ENCODE peak calls at places on chromosomes 13 and 19, in eight cellular contexts. D is IMR-90, N is A549, U is BE2C, Z is GM12878, K is mammary epithelial cell, B is psoas muscle, R is osteoblast. S is an unnamed sample. For H3K4me1, the result is how much of the 10 kb centered on the place peaks cover.

GRCh38 chr19:38736036-38736412 is 8.2 kb downstream of the CAPN12 start:
- DNase-seq in K (no peak), N (peak), U (peak), D (no peak), Z (no peak), B (peak), R (peak), S (peak)

GRCh38 chr19:18223860-18224524 is 2.2 kb downstream of the PDE4C start:
- DNase-seq in U (peak), D (no peak), Z (no peak), B (peak), K (no peak), R (peak), N (peak), S (peak)

GRCh38 chr19:49801966-49802661 is 11.0 kb downstream of the FUZ start:
- DNase-seq in N (peak), Z (no peak), U (peak), D (peak), R (peak), K (no peak), B (peak), S (peak)

GRCh38 chr13:57624565-57625435 is 6.7 kb upstream of the PCDH17 start:
- DNase-seq in B (no peak), R (peak), U (peak), N (peak), Z (no peak), D (peak), K (peak), S (no peak)

GRCh38 chr13:24557121-24557520 is 44.5 kb upstream of the PARP4 start:
- DNase-seq in K (no peak), R (no peak), B (no peak), D (no peak), Z (no peak), U (no peak), N (no peak), S (no peak)

GRCh38 chr13:37914781-37915391 is 45.3 kb upstream of the TRPC4 start:
- DNase-seq in U (no peak), B (no peak), K (peak), Z (no peak), N (no peak), D (peak), R (no peak), S (no peak)

GRCh38 chr13:63954683-63955082 is 2539.0 kb upstream of the PCDH20 start:
- DNase-seq in D (no peak), K (no peak), R (no peak), N (no peak), B (no peak), U (no peak), Z (no peak), S (no peak)

GRCh38 chr13:78499802-78500201 is 103.5 kb downstream of the POU4F1 start:
- DNase-seq in D (no peak), K (no peak), B (no peak), R (no peak), N (no peak), Z (no peak), U (no peak), S (no peak)

GRCh38 chr13:94020833-94021232 is 458.6 kb downstream of the DCT start:
- DNase-seq in R (peak), B (no peak), U (no peak), N (no peak), D (peak), K (peak), Z (no peak), S (no peak)

GRCh38 chr13:94660695-94661324 is 51.5 kb downstream of the SOX21 start:
- DNase-seq in N (peak), B (no peak), U (no peak), Z (no peak), R (no peak), K (no peak), D (peak), S (no peak)

GRCh38 chr19:4474504-4475136 is 2.5 kb downstream of the HDGFL2 start:
- DNase-seq in U (peak), N (no peak), D (peak), Z (no peak), K (peak), R (peak), B (no peak), S (no peak)

GRCh38 chr19:50465986-50466771 is 10.1 kb upstream of the EMC10 start:
- DNase-seq in K (no peak), R (no peak), Z (no peak), N (peak), B (peak), U (peak), D (no peak), S (peak)

GRCh38 chr19:29293292-29293691 is 80.3 kb upstream of the UQCRFS1 start:
- DNase-seq in Z (no peak), B (no peak), U (no peak), D (no peak), N (no peak), K (no peak), R (no peak), S (no peak)

GRCh38 chr13:59391696-59392095 is 772.0 kb downstream of the DIAPH3 start:
- DNase-seq in K (peak), R (peak), D (peak), U (peak), B (no peak), N (peak), Z (peak), S (no peak)

GRCh38 chr19:11155373-11156120 is at the start of gene SPC24:
- DNase-seq in U (peak), K (peak), Z (peak), R (peak), N (peak), D (peak), B (peak), S (peak)

DNA sequence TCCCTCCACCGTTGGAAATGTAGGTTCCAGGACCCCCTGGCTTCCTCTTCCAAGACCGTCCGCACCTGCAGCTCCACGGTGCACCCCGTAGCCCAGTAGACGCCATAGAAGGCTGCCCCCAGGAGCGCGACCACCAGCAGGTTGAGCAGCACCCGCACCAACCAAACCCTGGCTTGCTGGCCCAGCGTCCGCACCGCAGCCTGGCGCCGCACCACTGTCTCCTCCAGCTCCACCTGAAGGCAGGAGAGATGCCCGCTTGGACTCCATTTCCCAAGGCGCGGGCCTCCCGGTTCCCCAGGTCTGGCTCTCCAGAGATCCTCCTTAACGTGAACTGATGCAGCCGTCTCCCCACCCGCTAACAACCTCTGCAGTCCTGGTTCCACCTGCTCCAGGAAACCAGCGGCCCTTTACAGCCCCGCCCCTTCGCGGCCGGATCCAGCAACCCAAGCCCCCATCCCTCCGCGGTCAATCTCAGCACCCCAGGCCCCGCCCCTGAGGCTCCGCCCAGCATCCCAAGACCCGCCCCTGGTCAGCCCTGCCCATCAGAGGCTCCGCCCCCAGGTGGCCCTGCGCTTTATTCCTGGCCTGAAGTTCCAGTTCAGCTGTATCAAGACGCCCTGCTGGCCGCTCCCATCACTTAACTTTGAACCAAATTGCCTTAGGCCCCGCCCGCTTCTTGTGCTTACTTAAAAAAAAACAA is 5.0 kb upstream of the LENG1 start:
- DNase-seq in K (no peak), Z (no peak), N (peak), D (peak), U (peak), B (peak), R (no peak), S (peak)
- TF ChIP-seq CTCF in K (no peak), Z (no peak), N (no peak), D (no peak), U (no peak), B (no peak), R (no peak), S (no peak)

GRCh38 chr19:1672769-1673644 is 20.6 kb upstream of the TCF3 start:
- DNase-seq in K (no peak), D (no peak), Z (no peak), B (no peak), N (no peak), R (peak), U (no peak), S (no peak)

GRCh38 chr19:1672038-1672768 is 19.8 kb upstream of the TCF3 start:
- DNase-seq in Z (no peak), K (no peak), B (no peak), N (no peak), D (peak), R (peak), U (peak), S (peak)

GRCh38 chr19:1673645-1674292 is 21.4 kb upstream of the TCF3 start:
- DNase-seq in R (peak), Z (no peak), D (no peak), K (no peak), U (no peak), N (no peak), B (no peak), S (peak)

GRCh38 chr19:1674293-1674679 is 21.9 kb upstream of the TCF3 start:
- DNase-seq in U (no peak), Z (no peak), R (peak), N (no peak), B (no peak), D (no peak), K (no peak), S (no peak)

DNA sequence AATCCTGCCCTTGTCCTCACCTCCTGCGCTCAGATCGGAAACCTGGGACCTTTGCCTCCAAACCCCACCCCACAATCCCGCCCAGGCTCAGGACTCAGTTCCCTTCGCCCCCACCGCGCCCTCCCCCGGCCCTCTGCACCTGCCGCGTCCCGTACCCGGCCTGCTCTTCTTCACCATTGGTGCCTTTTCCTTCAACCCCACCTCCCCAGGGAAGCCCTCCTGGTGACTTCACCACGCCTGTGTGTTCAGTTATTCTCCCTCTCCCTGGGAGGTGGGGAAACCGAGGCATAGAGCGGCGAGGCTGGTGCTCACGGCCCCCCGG is 19.3 kb upstream of the TCF3 start:
- DNase-seq in D (no peak), Z (no peak), U (peak), N (no peak), R (peak), K (no peak), B (no peak), S (no peak)
- H3K4me3 ChIP-seq in D (no peak), Z (peak), U (peak), N (peak), R (no peak), K (peak), B (peak), S (no peak)

GRCh38 chr19:2631213-2631821 is 71.2 kb downstream of the GNG7 start:
- DNase-seq in U (no peak), R (peak), D (peak), K (no peak), Z (no peak), N (no peak), B (peak), S (no peak)

GRCh38 chr19:2630352-2631001 is 72.0 kb downstream of the GNG7 start:
- DNase-seq in D (no peak), R (peak), U (no peak), K (no peak), N (no peak), B (peak), Z (no peak), S (no peak)

GRCh38 chr19:2628597-2628996 is 73.9 kb downstream of the GNG7 start:
- DNase-seq in R (no peak), N (no peak), U (no peak), D (no peak), Z (no peak), B (no peak), K (no peak), S (no peak)

GRCh38 chr19:2627855-2628254 is 74.6 kb downstream of the GNG7 start:
- DNase-seq in Z (no peak), B (no peak), U (no peak), K (peak), N (no peak), D (peak), R (peak), S (no peak)

DNA sequence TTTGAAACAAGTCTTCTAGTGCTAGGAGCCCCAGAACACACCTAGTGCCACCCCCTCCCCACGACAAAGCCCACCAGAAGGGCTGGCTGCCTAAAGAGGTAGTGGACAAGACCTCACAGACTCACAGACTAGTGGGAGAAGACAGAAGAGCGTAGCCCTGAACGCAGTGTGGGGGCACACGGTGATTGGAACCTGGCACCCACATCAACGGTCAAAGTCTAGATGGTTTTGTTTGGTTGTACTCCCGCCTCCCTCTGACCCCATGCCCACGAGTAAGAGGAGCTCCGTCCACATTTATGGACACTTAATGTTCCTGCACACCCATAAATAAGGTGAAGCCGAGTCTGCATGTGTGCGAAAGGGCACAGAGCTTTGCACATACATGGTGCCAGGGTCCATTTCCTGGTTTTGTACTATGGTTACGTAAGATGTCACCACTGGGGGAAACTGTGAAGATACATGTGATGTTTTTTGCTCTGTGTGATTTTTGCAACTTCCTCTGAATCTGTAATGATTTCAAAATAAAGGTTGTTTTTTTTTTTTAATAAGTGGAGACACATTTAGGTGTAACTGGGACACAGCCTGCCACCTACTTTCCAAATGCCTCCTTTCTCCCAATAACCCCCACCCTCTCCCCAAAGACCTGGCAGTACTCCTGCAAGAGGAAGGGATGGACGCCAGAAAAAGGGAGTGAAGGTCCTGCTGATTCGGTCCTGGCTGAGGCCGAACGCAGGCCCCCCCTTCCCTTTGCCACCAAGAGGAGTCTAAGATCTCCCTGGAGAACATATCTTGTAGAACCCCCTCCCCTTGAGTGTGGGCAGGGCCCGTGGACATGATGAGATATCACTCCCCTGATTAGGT is 72.8 kb downstream of the GNG7 start:
- DNase-seq in R (peak), N (no peak), U (no peak), K (no peak), D (no peak), Z (no peak), B (peak), S (no peak)
- H3K4me1 ChIP-seq in R (under half), N (under half), U (under half), K (under half), D (under half), Z (half or more), B (under half), S (under half)

DNA sequence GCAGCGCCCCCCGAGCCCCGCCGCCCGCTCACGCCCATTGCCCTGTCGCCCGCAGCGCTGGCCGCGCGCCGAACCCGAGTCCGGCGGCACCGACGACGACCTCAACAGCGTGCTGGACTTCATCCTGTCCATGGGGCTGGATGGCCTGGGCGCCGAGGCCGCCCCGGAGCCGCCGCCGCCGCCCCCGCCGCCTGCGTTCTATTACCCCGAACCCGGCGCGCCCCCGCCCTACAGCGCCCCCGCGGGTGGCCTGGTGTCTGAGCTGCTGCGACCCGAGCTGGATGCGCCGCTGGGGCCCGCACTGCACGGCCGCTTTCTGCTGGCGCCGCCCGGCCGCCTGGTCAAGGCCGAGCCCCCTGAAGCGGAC is 518 bp downstream of the KLF2 start:
- DNase-seq in Z (no peak), B (no peak), K (no peak), R (no peak), N (peak), D (no peak), U (peak), S (peak)
- TF ChIP-seq CTCF in Z (peak), B (peak), K (no peak), R (no peak), N (no peak), D (no peak), U (no peak), S (no peak)

GRCh38 chr19:32543107-32543900 is 37.7 kb upstream of the PDCD5 start:
- DNase-seq in N (peak), U (no peak), R (no peak), Z (no peak), B (no peak), D (peak), K (peak), S (no peak)
- H3K4me3 ChIP-seq in N (no peak), U (no peak), R (no peak), Z (no peak), B (no peak), D (no peak), K (no peak), S (no peak)

DNA sequence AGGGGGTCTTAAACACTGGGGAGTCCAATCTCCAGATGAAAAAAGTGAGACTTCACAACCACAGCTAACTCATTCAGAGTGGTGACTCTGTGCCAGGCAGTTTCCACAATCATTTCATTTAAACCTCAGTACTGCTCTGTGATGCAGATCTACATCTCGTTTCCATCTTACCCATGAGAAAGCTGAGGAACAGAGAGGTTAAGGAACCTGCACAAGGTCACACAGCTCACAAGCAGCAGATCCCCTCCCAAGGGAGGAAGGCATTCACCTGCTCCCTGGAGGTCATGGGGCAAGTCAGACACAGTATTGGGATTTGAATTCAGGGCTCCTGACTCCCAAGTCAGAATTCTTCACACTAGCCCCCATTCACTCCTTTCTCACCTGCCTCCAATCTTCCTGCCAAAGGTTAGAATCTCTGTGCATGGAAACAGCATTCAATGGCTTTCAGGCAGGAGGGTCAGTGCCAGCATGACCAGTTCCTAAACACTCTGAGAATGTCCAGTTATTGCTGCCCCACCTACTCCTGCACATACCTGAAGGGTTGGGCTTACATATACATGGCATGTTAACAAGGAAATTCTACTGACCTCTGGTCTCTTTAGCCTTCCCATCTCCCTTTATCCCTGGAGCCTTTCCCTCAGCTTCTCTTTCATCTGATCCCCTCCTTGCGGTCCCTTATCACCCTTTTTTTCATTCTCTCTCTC is 1.9 kb downstream of the CABP5 start:
- DNase-seq in B (no peak), N (no peak), Z (no peak), R (peak), U (no peak), K (no peak), D (no peak), S (no peak)
- H3K4me1 ChIP-seq in B (under half), N (under half), Z (under half), R (under half), U (under half), K (under half), D (under half), S (under half)

DNA sequence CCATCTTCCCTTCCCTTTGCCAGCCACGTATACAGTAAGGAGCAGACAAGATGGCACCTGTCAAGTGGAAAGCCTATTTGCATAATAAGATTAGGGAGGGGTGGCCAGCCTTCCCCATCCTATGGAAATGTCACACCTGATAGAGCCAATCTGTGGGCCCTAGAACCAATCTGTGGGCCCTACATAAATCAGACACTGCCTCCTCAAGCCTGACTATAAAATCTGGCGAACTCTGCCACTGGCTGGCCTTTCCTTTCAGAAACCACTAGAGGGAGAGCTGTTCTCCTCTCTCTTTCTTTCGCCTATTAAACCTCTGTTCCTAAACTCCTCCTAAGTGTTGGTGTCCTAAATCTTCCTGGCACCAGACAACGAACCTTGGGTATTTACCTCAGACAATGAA is 231.5 kb upstream of the KLHL1 start:
- DNase-seq in D (no peak), R (no peak), N (peak), Z (no peak), K (peak), U (peak), B (peak), S (no peak)
- TF ChIP-seq CTCF in D (peak), R (no peak), N (no peak), Z (peak), K (peak), U (peak), B (no peak), S (peak)

S was measured in mucosa of descending colon.